ENCODE peak calls at places on chromosome 3, in nine cellular contexts. One of them, this sample, is unnamed.

GRCh38 chr3:43776101-43776500 is 85.4 kb downstream of the ABHD5 start:
- DNase-seq in IMR-90: no peak
- DNase-seq in uterus: no peak
- DNase-seq in ovary: no peak
- DNase-seq in body of pancreas: no peak
- DNase-seq in tibial nerve: no peak
- DNase-seq in upper lobe of left lung: no peak
- DNase-seq in right lobe of liver: no peak
- DNase-seq in heart left ventricle: no peak
- DNase-seq in this sample: no peak

GRCh38 chr3:132405188-132405587 is 12.1 kb upstream of the DNAJC13 start:
- DNase-seq in IMR-90: no peak
- DNase-seq in uterus: no peak
- DNase-seq in ovary: no peak
- DNase-seq in body of pancreas: no peak
- DNase-seq in tibial nerve: no peak
- DNase-seq in upper lobe of left lung: no peak
- DNase-seq in right lobe of liver: no peak
- DNase-seq in heart left ventricle: no peak
- DNase-seq in this sample: no peak

GRCh38 chr3:136949708-136950107 is 8.1 kb upstream of the IL20RB start:
- DNase-seq in IMR-90: no peak
- DNase-seq in uterus: no peak
- DNase-seq in ovary: no peak
- DNase-seq in body of pancreas: no peak
- DNase-seq in tibial nerve: no peak
- DNase-seq in upper lobe of left lung: no peak
- DNase-seq in right lobe of liver: no peak
- DNase-seq in heart left ventricle: no peak
- DNase-seq in this sample: no peak

GRCh38 chr3:52570076-52570475 is 33.7 kb downstream of the UQCC5 start:
- DNase-seq in IMR-90: peak; percentile 54
- DNase-seq in uterus: no peak
- DNase-seq in ovary: no peak
- DNase-seq in body of pancreas: no peak
- DNase-seq in tibial nerve: no peak
- DNase-seq in upper lobe of left lung: no peak
- DNase-seq in right lobe of liver: no peak
- DNase-seq in heart left ventricle: no peak
- DNase-seq in this sample: no peak

GRCh38 chr3:36700537-36701248 is 63.7 kb downstream of the DCLK3 start:
- DNase-seq in IMR-90: peak; percentile 85
- DNase-seq in uterus: peak; percentile 53
- DNase-seq in ovary: peak; percentile 57
- DNase-seq in body of pancreas: peak; percentile 47
- DNase-seq in tibial nerve: peak; percentile 22
- DNase-seq in upper lobe of left lung: no peak
- DNase-seq in right lobe of liver: peak; percentile 60
- DNase-seq in heart left ventricle: peak; percentile 50
- DNase-seq in this sample: no peak

GRCh38 chr3:112773864-112774263 is 72.8 kb downstream of the CD200R1L start:
- DNase-seq in IMR-90: no peak
- DNase-seq in uterus: no peak
- DNase-seq in ovary: no peak
- DNase-seq in body of pancreas: no peak
- DNase-seq in tibial nerve: no peak
- DNase-seq in upper lobe of left lung: no peak
- DNase-seq in right lobe of liver: no peak
- DNase-seq in heart left ventricle: no peak
- DNase-seq in this sample: no peak

GRCh38 chr3:13217736-13218540 is 144.7 kb upstream of the IQSEC1 start:
- DNase-seq in IMR-90: peak; percentile 20
- DNase-seq in uterus: no peak
- DNase-seq in ovary: no peak
- DNase-seq in body of pancreas: no peak
- DNase-seq in tibial nerve: no peak
- DNase-seq in upper lobe of left lung: no peak
- DNase-seq in right lobe of liver: peak; percentile 15
- DNase-seq in heart left ventricle: no peak
- DNase-seq in this sample: no peak

GRCh38 chr3:192892981-192893827 is 24.5 kb downstream of the MB21D2 start:
- DNase-seq in IMR-90: peak; percentile 91
- DNase-seq in uterus: no peak
- DNase-seq in ovary: no peak
- DNase-seq in body of pancreas: peak; percentile 26
- DNase-seq in tibial nerve: peak; percentile 21
- DNase-seq in upper lobe of left lung: no peak
- DNase-seq in right lobe of liver: no peak
- DNase-seq in heart left ventricle: peak; percentile 60
- DNase-seq in this sample: no peak

GRCh38 chr3:113186566-113186965 is 24.8 kb upstream of the BOC start:
- DNase-seq in IMR-90: no peak
- DNase-seq in uterus: no peak
- DNase-seq in ovary: no peak
- DNase-seq in body of pancreas: no peak
- DNase-seq in tibial nerve: no peak
- DNase-seq in upper lobe of left lung: no peak
- DNase-seq in right lobe of liver: no peak
- DNase-seq in heart left ventricle: no peak
- DNase-seq in this sample: no peak

GRCh38 chr3:186413615-186414415 is 51.8 kb upstream of the DGKG start:
- DNase-seq in IMR-90: no peak
- DNase-seq in uterus: peak; percentile 63
- DNase-seq in ovary: peak; percentile 70
- DNase-seq in body of pancreas: peak; percentile 74
- DNase-seq in tibial nerve: peak; percentile 27
- DNase-seq in upper lobe of left lung: no peak
- DNase-seq in right lobe of liver: peak; percentile 82
- DNase-seq in heart left ventricle: peak; percentile 62
- DNase-seq in this sample: peak; percentile 27

GRCh38 chr3:177131927-177132636 is 65.2 kb downstream of the TBL1XR1 start:
- DNase-seq in IMR-90: no peak
- DNase-seq in uterus: no peak
- DNase-seq in ovary: no peak
- DNase-seq in body of pancreas: no peak
- DNase-seq in tibial nerve: no peak
- DNase-seq in upper lobe of left lung: no peak
- DNase-seq in right lobe of liver: no peak
- DNase-seq in heart left ventricle: no peak
- DNase-seq in this sample: no peak

GRCh38 chr3:95172549-95172948 is 1109.7 kb downstream of the NSUN3 start:
- DNase-seq in IMR-90: no peak
- DNase-seq in uterus: no peak
- DNase-seq in ovary: no peak
- DNase-seq in body of pancreas: no peak
- DNase-seq in tibial nerve: no peak
- DNase-seq in upper lobe of left lung: no peak
- DNase-seq in right lobe of liver: no peak
- DNase-seq in heart left ventricle: no peak
- DNase-seq in this sample: no peak

GRCh38 chr3:99542771-99543518 is 95.4 kb upstream of the COL8A1 start:
- DNase-seq in IMR-90: no peak
- DNase-seq in uterus: no peak
- DNase-seq in ovary: no peak
- DNase-seq in body of pancreas: no peak
- DNase-seq in tibial nerve: no peak
- DNase-seq in upper lobe of left lung: no peak
- DNase-seq in right lobe of liver: no peak
- DNase-seq in heart left ventricle: no peak
- DNase-seq in this sample: no peak

GRCh38 chr3:86785381-86785780 is 205.6 kb downstream of the VGLL3 start:
- DNase-seq in IMR-90: peak; percentile 72
- DNase-seq in uterus: no peak
- DNase-seq in ovary: no peak
- DNase-seq in body of pancreas: no peak
- DNase-seq in tibial nerve: no peak
- DNase-seq in upper lobe of left lung: no peak
- DNase-seq in right lobe of liver: no peak
- DNase-seq in heart left ventricle: no peak
- DNase-seq in this sample: no peak

GRCh38 chr3:3013299-3013698 is 96.9 kb downstream of the IL5RA start:
- DNase-seq in IMR-90: no peak
- DNase-seq in uterus: no peak
- DNase-seq in ovary: no peak
- DNase-seq in body of pancreas: no peak
- DNase-seq in tibial nerve: no peak
- DNase-seq in upper lobe of left lung: no peak
- DNase-seq in right lobe of liver: no peak
- DNase-seq in heart left ventricle: no peak
- DNase-seq in this sample: no peak

GRCh38 chr3:60217156-60217911 is 1033.9 kb downstream of the FHIT start:
- DNase-seq in IMR-90: peak; percentile 2
- DNase-seq in uterus: no peak
- DNase-seq in ovary: no peak
- DNase-seq in body of pancreas: no peak
- DNase-seq in tibial nerve: no peak
- DNase-seq in upper lobe of left lung: no peak
- DNase-seq in right lobe of liver: no peak
- DNase-seq in heart left ventricle: no peak
- DNase-seq in this sample: no peak

GRCh38 chr3:172658344-172659245 is 52.3 kb downstream of the NCEH1 start:
- DNase-seq in IMR-90: peak; percentile 100
- DNase-seq in uterus: peak; percentile 27
- DNase-seq in ovary: no peak
- DNase-seq in body of pancreas: peak; percentile 27
- DNase-seq in tibial nerve: no peak
- DNase-seq in upper lobe of left lung: no peak
- DNase-seq in right lobe of liver: no peak
- DNase-seq in heart left ventricle: no peak
- DNase-seq in this sample: no peak

GRCh38 chr3:133588035-133588434 is 14.5 kb downstream of the CDV3 start:
- DNase-seq in IMR-90: no peak
- DNase-seq in uterus: no peak
- DNase-seq in ovary: no peak
- DNase-seq in body of pancreas: no peak
- DNase-seq in tibial nerve: no peak
- DNase-seq in upper lobe of left lung: no peak
- DNase-seq in right lobe of liver: no peak
- DNase-seq in heart left ventricle: no peak
- DNase-seq in this sample: no peak

GRCh38 chr3:33645060-33645841 is 72.8 kb downstream of the CLASP2 start:
- DNase-seq in IMR-90: peak; percentile 6
- DNase-seq in uterus: no peak
- DNase-seq in ovary: no peak
- DNase-seq in body of pancreas: no peak
- DNase-seq in tibial nerve: no peak
- DNase-seq in upper lobe of left lung: no peak
- DNase-seq in right lobe of liver: no peak
- DNase-seq in heart left ventricle: no peak
- DNase-seq in this sample: no peak
- H3K4me3 ChIP-seq in IMR-90: no peak overlapping the region
- H3K4me3 ChIP-seq in uterus: peak overlapping the region; percentile 35
- H3K4me3 ChIP-seq in ovary: peak overlapping the region; percentile 31
- H3K4me3 ChIP-seq in body of pancreas: peak overlapping the region; percentile 9
- H3K4me3 ChIP-seq in tibial nerve: peak overlapping the region; percentile 41
- H3K4me3 ChIP-seq in upper lobe of left lung: no peak overlapping the region
- H3K4me3 ChIP-seq in right lobe of liver: no peak overlapping the region
- H3K4me3 ChIP-seq in heart left ventricle: peak overlapping the region; percentile 52
- H3K4me3 ChIP-seq in this sample: no peak overlapping the region

GRCh38 chr3:40719660-40720287 is 195.0 kb downstream of the ZNF621 start:
- DNase-seq in IMR-90: no peak
- DNase-seq in uterus: no peak
- DNase-seq in ovary: no peak
- DNase-seq in body of pancreas: peak; percentile 50
- DNase-seq in tibial nerve: no peak
- DNase-seq in upper lobe of left lung: no peak
- DNase-seq in right lobe of liver: no peak
- DNase-seq in heart left ventricle: no peak
- DNase-seq in this sample: no peak
- TF ChIP-seq CTCF in IMR-90: no peak
- TF ChIP-seq CTCF in uterus: peak; percentile 26
- TF ChIP-seq CTCF in ovary: no peak
- TF ChIP-seq CTCF in body of pancreas: peak; percentile 21
- TF ChIP-seq CTCF in tibial nerve: peak; percentile 18
- TF ChIP-seq CTCF in upper lobe of left lung: peak; percentile 48
- TF ChIP-seq CTCF in right lobe of liver: peak; percentile 47
- TF ChIP-seq CTCF in heart left ventricle: peak; percentile 25
- TF ChIP-seq CTCF in this sample: no peak

GRCh38 chr3:39469258-39469657 is 1.8 kb downstream of the MOBP start:
- DNase-seq in IMR-90: no peak
- DNase-seq in uterus: no peak
- DNase-seq in ovary: no peak
- DNase-seq in body of pancreas: no peak
- DNase-seq in tibial nerve: no peak
- DNase-seq in upper lobe of left lung: no peak
- DNase-seq in right lobe of liver: no peak
- DNase-seq in heart left ventricle: no peak
- DNase-seq in this sample: no peak

GRCh38 chr3:39466988-39467387 is 492 bp upstream of the MOBP start:
- DNase-seq in IMR-90: no peak
- DNase-seq in uterus: no peak
- DNase-seq in ovary: no peak
- DNase-seq in body of pancreas: no peak
- DNase-seq in tibial nerve: no peak
- DNase-seq in upper lobe of left lung: no peak
- DNase-seq in right lobe of liver: no peak
- DNase-seq in heart left ventricle: no peak
- DNase-seq in this sample: no peak

GRCh38 chr3:39468108-39468436 is 592 bp downstream of the MOBP start:
- DNase-seq in IMR-90: no peak
- DNase-seq in uterus: no peak
- DNase-seq in ovary: no peak
- DNase-seq in body of pancreas: no peak
- DNase-seq in tibial nerve: no peak
- DNase-seq in upper lobe of left lung: no peak
- DNase-seq in right lobe of liver: no peak
- DNase-seq in heart left ventricle: no peak
- DNase-seq in this sample: no peak

GRCh38 chr3:39469945-39470344 is 2.5 kb downstream of the MOBP start:
- DNase-seq in IMR-90: no peak
- DNase-seq in uterus: no peak
- DNase-seq in ovary: no peak
- DNase-seq in body of pancreas: no peak
- DNase-seq in tibial nerve: no peak
- DNase-seq in upper lobe of left lung: no peak
- DNase-seq in right lobe of liver: no peak
- DNase-seq in heart left ventricle: no peak
- DNase-seq in this sample: no peak

GRCh38 chr3:39467394-39468107 is at the start of gene MOBP:
- DNase-seq in IMR-90: no peak
- DNase-seq in uterus: no peak
- DNase-seq in ovary: no peak
- DNase-seq in body of pancreas: no peak
- DNase-seq in tibial nerve: no peak
- DNase-seq in upper lobe of left lung: no peak
- DNase-seq in right lobe of liver: no peak
- DNase-seq in heart left ventricle: no peak
- DNase-seq in this sample: no peak
- TF ChIP-seq POLR2A in IMR-90: no peak
- TF ChIP-seq POLR2A in uterus: no peak
- TF ChIP-seq POLR2A in ovary: no peak
- TF ChIP-seq POLR2A in body of pancreas: no peak
- TF ChIP-seq POLR2A in tibial nerve: no peak
- TF ChIP-seq POLR2A in upper lobe of left lung: no peak
- TF ChIP-seq POLR2A in right lobe of liver: no peak
- TF ChIP-seq POLR2A in heart left ventricle: no peak
- TF ChIP-seq POLR2A in this sample: no peak

DNA sequence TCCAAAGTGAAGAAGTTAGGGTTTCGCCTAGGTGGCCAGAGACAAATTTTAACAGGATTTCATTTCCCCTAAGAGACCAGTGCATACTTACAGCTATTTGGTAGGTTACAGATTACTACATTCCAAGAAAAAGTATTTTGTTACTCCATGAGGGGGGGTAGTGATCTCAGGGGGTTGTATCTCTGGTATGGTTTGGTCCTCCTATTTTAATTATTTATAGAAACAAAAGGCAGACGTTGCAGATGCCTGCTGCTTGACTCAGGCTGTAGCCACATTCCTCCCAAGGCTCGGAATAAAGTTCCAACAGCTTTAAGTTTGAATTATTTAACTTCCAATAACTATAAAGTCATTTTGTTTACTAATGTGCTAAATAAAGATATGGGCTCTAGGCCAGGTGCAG is 1.3 kb upstream of the TRIM59 start:
- DNase-seq in IMR-90: peak; percentile 93
- DNase-seq in uterus: no peak
- DNase-seq in ovary: no peak
- DNase-seq in body of pancreas: no peak
- DNase-seq in tibial nerve: no peak
- DNase-seq in upper lobe of left lung: no peak
- DNase-seq in right lobe of liver: no peak
- DNase-seq in heart left ventricle: no peak
- DNase-seq in this sample: no peak
- H3K4me3 ChIP-seq in IMR-90: peak overlapping the region; percentile 68
- H3K4me3 ChIP-seq in uterus: no peak overlapping the region
- H3K4me3 ChIP-seq in ovary: no peak overlapping the region
- H3K4me3 ChIP-seq in body of pancreas: no peak overlapping the region
- H3K4me3 ChIP-seq in tibial nerve: no peak overlapping the region
- H3K4me3 ChIP-seq in upper lobe of left lung: no peak overlapping the region
- H3K4me3 ChIP-seq in right lobe of liver: no peak overlapping the region
- H3K4me3 ChIP-seq in heart left ventricle: no peak overlapping the region
- H3K4me3 ChIP-seq in this sample: no peak overlapping the region